ENCODE peak calls at places on chromosome 20, in six cellular contexts. Y is trophoblast cell, H is IMR-90, O is H9, D is H1, Q is mesenchymal stem cell. L is an unnamed sample.

GRCh38 chr20:12305555-12305954 is 387.9 kb downstream of the BTBD3 start:
- DNase-seq in O (no peak), Q (no peak), D (no peak), Y (no peak), H (no peak), L (no peak)

GRCh38 chr20:61185841-61186601 is 66.0 kb upstream of the CDH4 start:
- DNase-seq in H (peak), Q (peak), D (no peak), Y (peak), O (no peak), L (no peak)

GRCh38 chr20:3521852-3522740 is 51.3 kb downstream of the ATRN start:
- DNase-seq in D (no peak), O (no peak), Q (no peak), H (no peak), Y (no peak), L (no peak)

GRCh38 chr20:62322428-62323073 is 19.8 kb downstream of the ADRM1 start:
- DNase-seq in Q (no peak), D (no peak), O (no peak), H (no peak), Y (no peak), L (no peak)

GRCh38 chr20:41014557-41015088 is 14.0 kb upstream of the TOP1 start:
- DNase-seq in Q (no peak), H (peak), Y (no peak), D (no peak), O (no peak), L (no peak)

GRCh38 chr20:8132632-8133587 is 844 bp downstream of the PLCB1 start:
- DNase-seq in Q (peak), Y (no peak), O (peak), D (no peak), H (no peak), L (peak)

GRCh38 chr20:48830826-48831318 is 3.1 kb upstream of the PREX1 start:
- DNase-seq in H (no peak), D (no peak), Q (no peak), O (no peak), Y (no peak), L (no peak)

GRCh38 chr20:61997372-61997771 is 68.3 kb downstream of the TAF4 start:
- DNase-seq in Y (no peak), D (no peak), Q (no peak), O (no peak), H (no peak), L (no peak)

GRCh38 chr20:2596673-2597279 is 55.7 kb upstream of the NOP56 start:
- DNase-seq in D (no peak), Q (no peak), O (no peak), H (peak), Y (no peak), L (no peak)

GRCh38 chr20:34522969-34523871 is 7.0 kb downstream of the DYNLRB1 start:
- DNase-seq in Y (peak), O (peak), D (no peak), H (peak), Q (peak), L (no peak)

GRCh38 chr20:50464026-50464724 is 46.0 kb upstream of the PTPN1 start:
- DNase-seq in O (peak), Y (peak), H (peak), D (no peak), Q (peak), L (peak)

GRCh38 chr20:13260620-13261279 is 39.7 kb downstream of the ISM1 start:
- DNase-seq in H (no peak), Y (no peak), D (no peak), O (no peak), Q (no peak), L (no peak)

GRCh38 chr20:49448917-49449316 is 33.6 kb downstream of the KCNB1 start:
- DNase-seq in Y (no peak), O (peak), H (no peak), Q (no peak), D (no peak), L (no peak)

GRCh38 chr20:43442310-43442880 is 15.3 kb upstream of the SRSF6 start:
- DNase-seq in Q (no peak), D (no peak), Y (no peak), O (peak), H (peak), L (no peak)

GRCh38 chr20:63411898-63412631 is 50.9 kb upstream of the CHRNA4 start:
- DNase-seq in O (no peak), Y (no peak), H (no peak), D (no peak), Q (no peak), L (no peak)

GRCh38 chr20:49320460-49320859 is 42.6 kb upstream of the ZNFX1 start:
- DNase-seq in H (peak), O (peak), Y (no peak), Q (peak), D (no peak), L (no peak)

GRCh38 chr20:47559141-47559540 is 57.5 kb downstream of the NCOA3 start:
- DNase-seq in H (peak), O (no peak), D (no peak), Q (peak), Y (no peak), L (no peak)

GRCh38 chr20:49985617-49986016 is 2.8 kb downstream of the SNAI1 start:
- DNase-seq in Y (no peak), O (no peak), D (no peak), H (no peak), Q (no peak), L (no peak)

GRCh38 chr20:41003143-41003932 is 25.3 kb upstream of the TOP1 start:
- DNase-seq in H (peak), Q (peak), Y (peak), D (peak), O (peak), L (no peak)

GRCh38 chr20:54585222-54585621 is 109.8 kb downstream of the DOK5 start:
- DNase-seq in O (no peak), Q (no peak), D (no peak), Y (no peak), H (no peak), L (no peak)

GRCh38 chr20:63811491-63811875 is 19.6 kb downstream of the ZBTB46 start:
- DNase-seq in Y (no peak), Q (no peak), D (no peak), H (no peak), O (no peak), L (no peak)

GRCh38 chr20:62356948-62357667 is 10.0 kb downstream of the LAMA5 start:
- DNase-seq in H (peak), Q (peak), O (no peak), D (no peak), Y (no peak), L (no peak)

GRCh38 chr20:37327748-37328147 is 18.2 kb upstream of the SRC start:
- DNase-seq in H (peak), D (no peak), Q (peak), O (no peak), Y (no peak), L (no peak)

GRCh38 chr20:20744170-20744725 is 31.8 kb upstream of the RALGAPA2 start:
- DNase-seq in Q (no peak), O (no peak), H (no peak), D (no peak), Y (no peak), L (no peak)
- H3K4ac ChIP-seq in Q (no peak), O (no peak), H (no peak), D (no peak), Y (no peak), L (no peak)

GRCh38 chr20:44495257-44495656 is 19.6 kb downstream of the TTPAL start:
- DNase-seq in Q (peak), O (no peak), H (peak), D (no peak), Y (no peak), L (no peak)

GRCh38 chr20:44495802-44496481 is 20.3 kb downstream of the TTPAL start:
- DNase-seq in Y (peak), D (no peak), O (no peak), H (peak), Q (peak), L (no peak)

GRCh38 chr20:44494681-44495080 is 19.0 kb downstream of the TTPAL start:
- DNase-seq in H (no peak), Y (no peak), O (no peak), Q (no peak), D (no peak), L (no peak)

GRCh38 chr20:44491635-44492395 is 16.1 kb downstream of the TTPAL start:
- DNase-seq in Q (peak), D (no peak), O (no peak), H (peak), Y (peak), L (no peak)

DNA sequence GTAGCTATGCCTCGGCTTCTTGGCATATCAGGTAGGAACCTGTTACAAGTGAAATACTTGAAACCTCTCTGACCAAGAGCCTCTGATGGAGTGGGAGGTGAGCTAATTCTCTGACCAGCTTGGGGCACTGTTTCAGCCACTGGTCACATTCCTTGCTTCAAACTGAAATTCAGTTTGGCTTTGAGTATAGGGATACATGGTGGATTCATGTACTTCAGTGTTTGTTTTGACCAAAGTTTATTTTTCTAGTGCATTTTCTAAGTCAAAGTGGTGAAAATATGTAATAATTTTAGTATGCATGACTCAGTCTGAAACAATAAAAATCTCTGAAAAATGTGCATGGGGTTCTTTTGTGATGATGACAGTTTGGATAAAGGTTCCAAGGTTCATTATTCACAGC is 18.6 kb downstream of the TTPAL start:
- DNase-seq in H (peak), Q (no peak), O (no peak), D (no peak), Y (no peak), L (no peak)
- H2AFZ ChIP-seq in H (no peak), Q (no peak), O (no peak), D (no peak), Y (no peak), L (no peak)

GRCh38 chr20:6828794-6829423 is 61.4 kb downstream of the BMP2 start:
- DNase-seq in O (peak), H (peak), Y (peak), D (no peak), Q (peak), L (peak)

GRCh38 chr20:6832811-6833210 is 65.3 kb downstream of the BMP2 start:
- DNase-seq in H (no peak), Q (no peak), D (no peak), Y (no peak), O (no peak), L (no peak)

GRCh38 chr20:6831461-6831860 is 64.0 kb downstream of the BMP2 start:
- DNase-seq in D (no peak), Q (no peak), Y (no peak), H (no peak), O (no peak), L (no peak)

GRCh38 chr20:6827472-6827871 is 60.0 kb downstream of the BMP2 start:
- DNase-seq in Q (no peak), Y (no peak), O (no peak), H (no peak), D (no peak), L (no peak)

DNA sequence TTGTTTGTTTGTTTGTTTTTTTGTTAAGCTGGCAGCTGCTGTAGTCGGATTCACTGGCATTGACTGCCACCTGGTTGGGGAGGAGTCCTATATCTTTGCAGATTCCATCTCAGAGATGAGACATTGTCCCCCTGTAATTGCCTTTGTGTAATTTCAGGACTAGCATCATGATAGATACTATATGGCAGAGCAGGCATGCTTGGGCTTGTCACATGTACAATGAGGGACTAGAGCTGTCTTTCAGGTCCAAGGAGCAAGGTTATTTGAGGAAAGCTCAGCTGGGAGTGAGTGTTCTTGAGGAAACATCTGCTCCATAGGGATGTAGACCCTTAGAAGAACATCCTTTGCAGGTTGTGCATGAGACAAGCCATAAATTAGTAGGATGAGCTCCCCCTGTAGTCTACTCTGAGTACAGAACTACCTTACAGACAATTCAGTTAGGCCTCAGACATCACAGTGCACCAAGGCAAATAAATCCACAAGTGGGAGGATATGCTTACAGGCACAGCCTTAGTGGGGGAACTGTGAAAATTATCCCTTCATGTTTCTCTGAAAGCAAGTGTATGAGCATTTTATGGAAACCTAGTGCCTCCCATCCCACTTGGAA is 62.1 kb downstream of the BMP2 start:
- DNase-seq in O (no peak), D (no peak), Q (no peak), Y (no peak), H (peak), L (no peak)
- H3K4ac ChIP-seq in O (no peak), D (no peak), Q (no peak), Y (no peak), H (no peak), L (no peak)

DNA sequence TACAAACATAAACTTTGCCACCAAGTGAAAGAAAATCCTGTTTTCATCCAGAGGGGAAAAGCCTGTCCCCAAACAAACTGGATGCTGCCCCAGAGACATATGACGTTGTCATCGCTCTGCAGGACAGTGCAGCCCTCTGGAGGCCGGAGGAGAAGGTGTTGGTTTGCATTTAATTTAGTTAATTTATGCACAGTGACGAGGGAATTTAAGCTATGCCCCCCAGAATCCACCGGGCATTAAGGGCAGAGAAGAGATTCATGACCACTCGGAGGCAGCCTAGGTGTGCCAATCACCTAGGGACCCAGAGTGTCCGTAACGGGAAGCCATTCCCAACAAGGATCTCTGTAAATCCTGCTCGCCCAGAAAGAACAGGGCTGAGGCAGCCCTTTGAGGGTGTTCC is 45.1 kb downstream of the NINL start:
- DNase-seq in Y (no peak), O (peak), H (no peak), D (no peak), Q (no peak), L (peak)
- H2AFZ ChIP-seq in Y (no peak), O (no peak), H (no peak), D (no peak), Q (no peak), L (no peak)

GRCh38 chr20:58693226-58694006 is 816 bp downstream of the NPEPL1 start:
- DNase-seq in D (no peak), H (no peak), Q (peak), O (peak), Y (no peak), L (peak)
- H3K4ac ChIP-seq in D (peak), H (peak), Q (peak), O (no peak), Y (no peak), L (no peak)

DNA sequence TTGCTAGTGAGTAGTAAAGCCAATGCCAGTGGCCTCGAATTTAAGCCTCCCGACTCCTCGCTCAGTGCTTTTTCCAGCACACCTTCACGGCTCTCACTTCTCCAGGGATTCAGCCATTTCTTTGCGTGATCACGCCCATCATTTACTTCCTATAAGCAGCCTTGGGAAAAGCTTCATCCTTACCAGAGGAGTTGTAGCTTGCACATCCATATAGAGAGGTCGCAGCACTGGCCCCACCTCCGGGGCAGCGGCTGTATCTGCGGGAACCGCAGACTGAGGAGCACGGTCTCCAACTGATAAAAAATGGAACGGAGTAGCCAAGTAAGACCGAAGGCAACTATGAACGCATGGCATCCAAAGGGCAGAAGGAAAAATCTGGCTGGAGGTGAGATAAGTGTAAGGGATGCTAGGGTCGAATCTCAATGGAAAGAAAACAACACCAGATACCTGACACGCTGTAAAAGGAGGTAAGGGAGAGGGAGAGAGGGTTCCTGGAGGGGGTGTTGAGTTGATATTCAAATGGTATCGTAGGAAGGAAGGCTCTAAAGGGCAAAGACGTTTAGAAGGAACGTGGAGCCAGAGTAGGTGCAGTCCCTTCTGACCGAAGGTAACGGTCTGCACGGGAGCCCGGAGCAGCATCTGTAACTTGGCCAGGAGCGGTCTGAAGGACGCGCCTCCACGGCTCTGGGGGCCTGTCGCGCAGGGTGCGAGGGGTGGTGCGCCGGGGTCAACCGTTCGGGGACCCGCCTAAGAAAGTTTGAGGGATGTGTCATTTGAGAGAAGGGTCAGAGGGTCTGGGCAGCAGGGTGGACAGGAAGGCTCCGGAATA is 640 bp downstream of the NFS1 start:
- DNase-seq in H (no peak), O (no peak), D (no peak), Y (no peak), Q (peak), L (peak)
- H2AFZ ChIP-seq in H (peak), O (no peak), D (peak), Y (peak), Q (peak), L (peak)

GRCh38 chr20:51469046-51469445 is 73.5 kb downstream of the NFATC2 start:
- DNase-seq in O (no peak), D (no peak), Q (no peak), H (no peak), Y (no peak), L (no peak)

GRCh38 chr20:51468636-51469035 is 73.9 kb downstream of the NFATC2 start:
- DNase-seq in H (no peak), O (no peak), Y (no peak), Q (no peak), D (no peak), L (no peak)

GRCh38 chr20:51469578-51470520 is 72.7 kb downstream of the NFATC2 start:
- DNase-seq in D (no peak), Y (no peak), H (no peak), Q (no peak), O (no peak), L (no peak)

GRCh38 chr20:51470907-51471411 is 71.6 kb downstream of the NFATC2 start:
- DNase-seq in H (no peak), D (no peak), Y (no peak), Q (no peak), O (no peak), L (no peak)

DNA sequence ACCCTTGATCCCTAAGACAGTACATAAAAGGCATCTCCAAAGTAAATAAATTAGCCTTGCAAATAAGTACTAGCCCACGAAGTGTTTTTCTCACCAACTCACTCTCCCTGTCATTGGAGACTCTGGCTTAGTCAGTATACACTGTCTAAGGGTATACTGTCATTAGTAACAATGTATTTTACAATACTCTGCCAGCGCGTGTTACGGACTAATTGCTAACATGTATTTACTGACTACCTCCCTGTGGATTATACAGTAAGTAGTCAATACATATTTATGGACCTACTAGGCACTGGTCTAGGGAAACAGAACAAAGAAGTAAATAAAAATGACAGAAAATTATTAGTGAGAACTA is 72.0 kb downstream of the NFATC2 start:
- DNase-seq in D (no peak), Q (no peak), H (no peak), O (no peak), Y (no peak), L (no peak)
- H3K4ac ChIP-seq in D (no peak), Q (no peak), H (no peak), O (no peak), Y (no peak), L (no peak)

L was measured in neuronal stem cell.